ENCODE peak calls at places on chromosomes 2 and 18, in six cellular contexts. B is heart left ventricle, C is tibial artery, K is PC-3, M is K562, R is stomach. F is an unnamed sample.

GRCh38 chr18:21747764-21748693 is 7.4 kb downstream of the MIB1 start:
- DNase-seq in B (no peak), C (no peak), K (no peak), M (no peak), R (no peak), F (no peak)

GRCh38 chr2:84231474-84231873 is 227.6 kb downstream of the SUCLG1 start:
- DNase-seq in B (no peak), C (no peak), K (no peak), M (no peak), R (no peak), F (no peak)

GRCh38 chr2:238928520-238929241 is 80.8 kb downstream of the TWIST2 start:
- DNase-seq in B (peak), C (peak), K (no peak), M (no peak), R (peak), F (peak)

GRCh38 chr2:147845608-147846002 is 776 bp downstream of the ACVR2A start:
- DNase-seq in B (no peak), C (no peak), K (peak), M (no peak), R (no peak), F (no peak)

GRCh38 chr2:72965770-72966430 is 48.6 kb downstream of the EMX1 start:
- DNase-seq in B (peak), C (no peak), K (no peak), M (no peak), R (no peak), F (no peak)

GRCh38 chr2:175698076-175698475 is 304.0 kb downstream of the LNPK start:
- DNase-seq in B (no peak), C (no peak), K (no peak), M (no peak), R (no peak), F (no peak)

GRCh38 chr2:207513577-207514257 is 16.0 kb upstream of the CREB1 start:
- DNase-seq in B (no peak), C (no peak), K (peak), M (no peak), R (no peak), F (no peak)

GRCh38 chr2:226608393-226608955 is 191.1 kb downstream of the IRS1 start:
- DNase-seq in B (no peak), C (no peak), K (no peak), M (no peak), R (no peak), F (no peak)

GRCh38 chr2:230203110-230203676 is 16.6 kb downstream of the SP110 start:
- DNase-seq in B (peak), C (no peak), K (no peak), M (no peak), R (peak), F (no peak)

GRCh38 chr18:24014986-24015896 is 687 bp downstream of the TTC39C start:
- DNase-seq in B (peak), C (peak), K (peak), M (no peak), R (peak), F (peak)

DNA sequence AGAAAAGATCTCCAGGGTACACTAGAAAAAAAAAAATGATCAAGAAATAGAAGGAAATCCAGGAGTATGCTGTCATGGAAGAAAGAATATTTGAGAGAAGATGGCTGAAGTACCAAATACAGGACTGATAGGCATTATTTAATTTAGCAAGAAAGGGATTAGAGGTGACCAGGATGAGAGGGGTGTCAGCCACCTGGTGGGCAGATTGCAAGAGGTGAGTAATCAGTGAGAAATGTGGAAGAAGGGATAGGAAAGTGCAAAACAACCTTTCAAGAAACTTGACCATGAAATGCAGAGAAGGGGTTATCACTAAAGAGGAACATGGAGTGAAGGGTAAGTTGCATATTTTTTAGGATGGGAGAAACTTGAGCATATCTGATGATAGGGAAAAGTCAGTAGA is 101.5 kb downstream of the LRP2 start:
- DNase-seq in B (no peak), C (no peak), K (no peak), M (no peak), R (no peak), F (no peak)
- H3K27ac ChIP-seq in B (no peak), C (no peak), K (no peak), M (no peak), R (no peak), F (no peak)

DNA sequence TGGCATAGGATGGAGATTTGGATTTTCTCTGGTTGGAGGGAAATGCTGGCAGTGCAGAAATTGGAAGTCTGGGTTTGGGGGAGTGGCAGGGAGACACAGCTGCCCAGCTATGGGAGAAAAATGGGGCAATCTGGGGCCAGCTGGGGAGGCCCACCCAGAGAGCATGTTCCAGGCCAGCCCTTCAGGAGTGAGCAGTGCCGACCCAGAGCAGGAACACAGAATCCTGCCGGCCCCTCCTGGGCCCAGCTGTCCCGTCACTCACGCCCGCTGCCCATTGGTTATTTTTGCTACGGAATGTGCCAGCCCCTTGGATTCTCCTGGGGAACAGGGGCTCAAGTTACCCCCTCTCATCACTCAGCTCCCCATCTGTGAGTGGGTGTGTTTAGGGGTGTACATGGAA is 4.9 kb downstream of the SPEG start:
- DNase-seq in B (peak), C (no peak), K (no peak), M (no peak), R (no peak), F (no peak)
- H3K27ac ChIP-seq in B (no peak), C (peak), K (no peak), M (no peak), R (peak), F (no peak)

GRCh38 chr2:215365184-215365658 is 53.4 kb downstream of the ATIC start:
- DNase-seq in B (no peak), C (no peak), K (no peak), M (no peak), R (no peak), F (no peak)
- H3K27ac ChIP-seq in B (no peak), C (no peak), K (no peak), M (no peak), R (no peak), F (no peak)

GRCh38 chr2:174586896-174587295 is 10.7 kb downstream of the WIPF1 start:
- DNase-seq in B (no peak), C (no peak), K (no peak), M (no peak), R (no peak), F (no peak)

GRCh38 chr2:174585657-174586056 is 11.9 kb downstream of the WIPF1 start:
- DNase-seq in B (no peak), C (no peak), K (no peak), M (no peak), R (no peak), F (no peak)

GRCh38 chr2:174585111-174585510 is 12.5 kb downstream of the WIPF1 start:
- DNase-seq in B (no peak), C (no peak), K (no peak), M (no peak), R (no peak), F (no peak)

GRCh38 chr2:174587607-174588006 is 10.0 kb downstream of the WIPF1 start:
- DNase-seq in B (no peak), C (no peak), K (no peak), M (no peak), R (no peak), F (no peak)

DNA sequence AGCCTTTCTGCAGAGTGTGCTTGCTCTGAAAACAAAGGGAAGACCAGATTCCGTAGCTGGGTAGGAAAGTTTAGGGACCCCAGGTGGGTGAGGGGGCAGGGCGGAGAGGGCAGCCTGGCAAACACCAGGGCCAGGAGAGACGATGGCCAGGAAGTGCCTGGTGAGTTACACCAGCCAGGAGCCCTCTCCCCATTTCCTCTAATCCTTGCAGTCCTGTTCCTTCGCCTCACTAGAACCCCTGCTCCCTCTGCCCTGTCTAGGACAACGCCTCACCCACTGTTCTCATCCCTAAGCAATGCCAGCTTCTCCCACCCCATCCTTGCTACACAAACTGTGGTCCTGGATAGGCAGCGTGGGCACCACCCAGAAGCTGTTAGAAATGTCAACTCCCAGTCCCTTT is 11.2 kb downstream of the WIPF1 start:
- DNase-seq in B (no peak), C (no peak), K (no peak), M (no peak), R (no peak), F (no peak)
- H3K27ac ChIP-seq in B (no peak), C (no peak), K (no peak), M (no peak), R (peak), F (no peak)

GRCh38 chr18:10037181-10037580 is 123.4 kb downstream of the VAPA start:
- DNase-seq in B (no peak), C (no peak), K (no peak), M (no peak), R (peak), F (peak)

GRCh38 chr18:10033038-10033437 is 119.2 kb downstream of the VAPA start:
- DNase-seq in B (no peak), C (no peak), K (no peak), M (no peak), R (peak), F (no peak)

GRCh38 chr18:10038268-10038667 is 124.5 kb downstream of the VAPA start:
- DNase-seq in B (no peak), C (no peak), K (no peak), M (no peak), R (peak), F (no peak)

GRCh38 chr18:10035306-10035991 is 121.6 kb downstream of the VAPA start:
- DNase-seq in B (no peak), C (no peak), K (peak), M (no peak), R (peak), F (no peak)

GRCh38 chr18:10036479-10036878 is 122.7 kb downstream of the VAPA start:
- DNase-seq in B (no peak), C (no peak), K (no peak), M (no peak), R (peak), F (no peak)
- H3K27ac ChIP-seq in B (no peak), C (peak), K (no peak), M (no peak), R (peak), F (peak)

GRCh38 chr2:236576053-236576452 is 6.4 kb downstream of the ACKR3 start:
- DNase-seq in B (no peak), C (no peak), K (no peak), M (no peak), R (no peak), F (no peak)
- H3K27ac ChIP-seq in B (no peak), C (peak), K (no peak), M (no peak), R (peak), F (peak)

GRCh38 chr2:218381916-218382366 is at the start of gene SLC11A1:
- DNase-seq in B (peak), C (peak), K (no peak), M (no peak), R (peak), F (peak)
- H3K27ac ChIP-seq in B (no peak), C (no peak), K (no peak), M (no peak), R (peak), F (peak)

F was measured in suprapubic skin.